ENCODE peak calls at places on chromosomes 11 and 22, in seven cellular contexts. Q, M, Z, K, S, R and O are unnamed samples.

GRCh38 chr11:76939219-76939631 is 78.5 kb downstream of the ACER3 start:
- DNase-seq in Q (no peak), M (no peak), Z (peak), K (no peak), S (peak), R (no peak), O (peak)

GRCh38 chr11:12143461-12144258 is 33.3 kb downstream of the MICAL2 start:
- DNase-seq in Q (no peak), M (no peak), Z (no peak), K (peak), S (no peak), R (no peak), O (no peak)

GRCh38 chr22:23754980-23755636 is 883 bp upstream of the VPREB3 start:
- DNase-seq in Q (no peak), M (no peak), Z (no peak), K (no peak), S (no peak), R (no peak), O (no peak)

GRCh38 chr11:100008440-100008839 is 678.6 kb upstream of the ARHGAP42 start:
- DNase-seq in Q (no peak), M (no peak), Z (no peak), K (no peak), S (no peak), R (no peak), O (no peak)

GRCh38 chr11:34601085-34601444 is 19.8 kb upstream of the EHF start:
- DNase-seq in Q (no peak), M (no peak), Z (peak), K (no peak), S (peak), R (no peak), O (peak)

GRCh38 chr22:19812910-19813309 is 41.8 kb downstream of the GNB1L start:
- DNase-seq in Q (no peak), M (no peak), Z (no peak), K (no peak), S (no peak), R (no peak), O (no peak)

GRCh38 chr11:125433454-125434121 is 62.5 kb downstream of the FEZ1 start:
- DNase-seq in Q (peak), M (no peak), Z (peak), K (peak), S (peak), R (peak), O (peak)

GRCh38 chr11:4891996-4892640 is 10.4 kb downstream of the OR51T1 start:
- DNase-seq in Q (no peak), M (no peak), Z (peak), K (no peak), S (peak), R (no peak), O (peak)

GRCh38 chr11:129593098-129593497 is 217.4 kb downstream of the BARX2 start:
- DNase-seq in Q (no peak), M (no peak), Z (no peak), K (peak), S (peak), R (no peak), O (no peak)

DNA sequence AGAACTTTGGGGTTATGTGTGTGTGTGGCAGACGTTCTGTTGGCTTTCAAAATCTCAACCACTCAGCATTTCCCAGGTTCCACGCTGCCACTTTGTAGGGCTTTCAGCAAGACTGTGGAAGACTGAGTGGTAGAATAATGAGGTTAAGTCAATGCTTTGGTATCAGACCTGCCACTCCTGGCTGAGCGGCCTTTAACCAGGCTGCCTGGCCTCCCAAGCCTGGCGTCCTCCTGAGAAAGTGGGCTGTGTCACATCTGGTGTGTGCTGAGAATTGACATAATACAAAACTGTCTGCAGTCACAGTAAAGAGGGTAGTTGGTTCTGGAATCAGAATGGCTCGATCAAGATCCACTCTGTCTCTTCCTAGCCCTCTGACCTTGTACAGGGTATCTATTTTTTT is 126.5 kb downstream of the DBX1 start:
- DNase-seq in Q (no peak), M (no peak), Z (no peak), K (no peak), S (no peak), R (no peak), O (no peak)
- H2BK120ac ChIP-seq in Q (no peak), M (no peak), Z (peak), K (peak), S (no peak), R (no peak), O (no peak)

GRCh38 chr11:70636659-70637058 is 238.3 kb downstream of the CTTN start:
- DNase-seq in Q (no peak), M (no peak), Z (no peak), K (no peak), S (no peak), R (no peak), O (no peak)

GRCh38 chr11:70641366-70641765 is 243.0 kb downstream of the CTTN start:
- DNase-seq in Q (no peak), M (no peak), Z (no peak), K (no peak), S (peak), R (peak), O (no peak)

GRCh38 chr11:70640408-70640807 is 242.1 kb downstream of the CTTN start:
- DNase-seq in Q (no peak), M (no peak), Z (no peak), K (no peak), S (no peak), R (no peak), O (no peak)

GRCh38 chr11:70637186-70637800 is 239.0 kb downstream of the CTTN start:
- DNase-seq in Q (no peak), M (no peak), Z (no peak), K (no peak), S (no peak), R (no peak), O (no peak)

DNA sequence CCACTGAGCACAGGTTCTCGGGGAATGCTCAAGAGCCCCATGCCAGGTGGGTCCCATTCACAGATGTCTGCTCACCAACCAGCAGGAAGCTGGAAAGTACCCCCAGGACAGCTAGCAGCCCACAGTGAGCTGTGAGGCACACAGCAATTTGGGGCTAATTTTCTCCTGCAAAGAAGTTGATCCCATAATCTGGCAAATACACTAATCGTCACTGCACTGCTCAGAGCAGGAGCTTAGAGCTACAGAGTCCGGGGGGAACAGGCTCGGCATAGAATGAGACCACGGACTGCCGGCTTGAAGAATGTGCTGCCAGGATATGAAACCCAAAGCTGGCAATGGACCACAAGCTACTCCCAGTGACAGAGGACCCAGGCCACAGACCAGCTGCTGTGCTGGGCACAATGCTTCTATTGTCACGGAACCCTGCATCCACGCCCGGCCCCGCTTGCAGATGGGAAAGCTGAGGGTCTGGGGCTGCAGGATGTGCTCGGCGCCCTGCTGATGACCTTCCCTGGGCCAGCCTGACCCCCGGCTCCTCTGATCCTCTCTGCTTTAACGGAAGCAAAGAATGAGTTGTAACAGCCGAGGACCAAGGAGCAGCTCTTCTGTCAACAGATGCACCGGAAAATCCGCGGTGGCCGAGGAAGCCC is 239.7 kb downstream of the CTTN start:
- DNase-seq in Q (no peak), M (no peak), Z (no peak), K (no peak), S (no peak), R (no peak), O (no peak)
- H2BK120ac ChIP-seq in Q (no peak), M (no peak), Z (no peak), K (no peak), S (no peak), R (no peak), O (no peak)

GRCh38 chr11:14924291-14924690 is 32.3 kb upstream of the CYP2R1 start:
- DNase-seq in Q (no peak), M (no peak), Z (no peak), K (no peak), S (no peak), R (no peak), O (no peak)

GRCh38 chr11:14932447-14932846 is 39.7 kb downstream of the CALCA start:
- DNase-seq in Q (no peak), M (no peak), Z (no peak), K (no peak), S (no peak), R (no peak), O (no peak)

DNA sequence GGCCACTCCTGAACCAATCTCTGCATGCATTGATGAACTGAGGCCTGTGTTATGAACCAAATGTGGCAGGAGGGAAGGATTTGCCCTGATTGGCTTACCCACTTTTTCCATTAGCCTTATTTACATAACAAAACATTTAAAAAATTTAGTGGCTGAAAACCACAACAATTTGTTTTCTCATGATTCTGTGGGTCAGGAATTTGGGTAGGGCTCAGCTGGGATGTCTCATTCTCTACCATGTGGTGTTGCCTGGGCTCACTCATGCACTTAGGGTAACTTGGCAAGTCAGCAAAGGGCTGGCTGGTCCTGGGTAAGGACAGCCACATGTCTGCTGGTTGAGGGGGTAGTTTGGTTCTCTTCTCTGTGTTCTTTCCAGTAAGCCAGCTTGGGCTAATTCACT is 35.1 kb upstream of the CYP2R1 start:
- DNase-seq in Q (no peak), M (no peak), Z (peak), K (no peak), S (peak), R (no peak), O (no peak)
- H2BK120ac ChIP-seq in Q (no peak), M (no peak), Z (no peak), K (no peak), S (no peak), R (no peak), O (no peak)

GRCh38 chr11:3028808-3029207 is 28.4 kb downstream of the CARS1 start:
- DNase-seq in Q (no peak), M (no peak), Z (no peak), K (no peak), S (no peak), R (no peak), O (no peak)
- H2BK120ac ChIP-seq in Q (no peak), M (no peak), Z (no peak), K (no peak), S (no peak), R (no peak), O (no peak)

GRCh38 chr22:26604368-26604767 is 13.5 kb downstream of the CRYBB1 start:
- DNase-seq in Q (no peak), M (no peak), Z (no peak), K (no peak), S (no peak), R (no peak), O (no peak)

GRCh38 chr22:26602127-26602526 is 12.2 kb upstream of the TPST2 start:
- DNase-seq in Q (no peak), M (no peak), Z (no peak), K (no peak), S (no peak), R (no peak), O (no peak)

GRCh38 chr22:26597480-26597879 is 7.5 kb upstream of the TPST2 start:
- DNase-seq in Q (no peak), M (no peak), Z (no peak), K (no peak), S (no peak), R (no peak), O (no peak)

GRCh38 chr22:26599505-26599904 is 9.6 kb upstream of the TPST2 start:
- DNase-seq in Q (no peak), M (no peak), Z (no peak), K (no peak), S (no peak), R (no peak), O (no peak)

DNA sequence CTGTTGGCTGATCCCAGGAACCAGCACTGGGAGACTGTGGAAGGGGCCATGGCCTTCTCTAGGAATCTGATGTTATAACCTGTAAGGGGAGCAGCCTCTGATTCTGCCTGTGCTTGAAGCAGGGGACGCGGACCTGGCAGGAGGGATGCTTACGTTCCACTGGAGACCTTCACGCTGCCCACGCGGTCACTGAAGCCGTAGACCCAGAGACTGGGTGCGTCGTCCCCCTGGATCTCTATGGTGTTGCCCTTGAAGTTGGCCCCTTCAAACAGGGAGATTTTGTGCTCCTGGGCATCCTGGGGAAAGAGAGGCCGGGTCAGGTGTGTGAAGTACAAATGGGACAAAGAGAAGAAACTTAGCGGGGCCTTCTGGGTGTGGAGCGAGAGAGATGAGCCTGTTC is 11.8 kb upstream of the TPST2 start:
- DNase-seq in Q (no peak), M (no peak), Z (no peak), K (no peak), S (no peak), R (no peak), O (no peak)
- H2BK120ac ChIP-seq in Q (peak), M (no peak), Z (no peak), K (no peak), S (no peak), R (no peak), O (no peak)

GRCh38 chr11:93285430-93285829 is 45.1 kb upstream of the DEUP1 start:
- DNase-seq in Q (no peak), M (no peak), Z (no peak), K (no peak), S (no peak), R (no peak), O (no peak)

GRCh38 chr11:93278976-93279375 is 51.6 kb upstream of the DEUP1 start:
- DNase-seq in Q (no peak), M (no peak), Z (no peak), K (no peak), S (no peak), R (no peak), O (no peak)

GRCh38 chr11:93279911-93280347 is 50.6 kb upstream of the DEUP1 start:
- DNase-seq in Q (no peak), M (no peak), Z (no peak), K (no peak), S (no peak), R (no peak), O (no peak)
- H2BK120ac ChIP-seq in Q (no peak), M (no peak), Z (no peak), K (no peak), S (no peak), R (no peak), O (no peak)

DNA sequence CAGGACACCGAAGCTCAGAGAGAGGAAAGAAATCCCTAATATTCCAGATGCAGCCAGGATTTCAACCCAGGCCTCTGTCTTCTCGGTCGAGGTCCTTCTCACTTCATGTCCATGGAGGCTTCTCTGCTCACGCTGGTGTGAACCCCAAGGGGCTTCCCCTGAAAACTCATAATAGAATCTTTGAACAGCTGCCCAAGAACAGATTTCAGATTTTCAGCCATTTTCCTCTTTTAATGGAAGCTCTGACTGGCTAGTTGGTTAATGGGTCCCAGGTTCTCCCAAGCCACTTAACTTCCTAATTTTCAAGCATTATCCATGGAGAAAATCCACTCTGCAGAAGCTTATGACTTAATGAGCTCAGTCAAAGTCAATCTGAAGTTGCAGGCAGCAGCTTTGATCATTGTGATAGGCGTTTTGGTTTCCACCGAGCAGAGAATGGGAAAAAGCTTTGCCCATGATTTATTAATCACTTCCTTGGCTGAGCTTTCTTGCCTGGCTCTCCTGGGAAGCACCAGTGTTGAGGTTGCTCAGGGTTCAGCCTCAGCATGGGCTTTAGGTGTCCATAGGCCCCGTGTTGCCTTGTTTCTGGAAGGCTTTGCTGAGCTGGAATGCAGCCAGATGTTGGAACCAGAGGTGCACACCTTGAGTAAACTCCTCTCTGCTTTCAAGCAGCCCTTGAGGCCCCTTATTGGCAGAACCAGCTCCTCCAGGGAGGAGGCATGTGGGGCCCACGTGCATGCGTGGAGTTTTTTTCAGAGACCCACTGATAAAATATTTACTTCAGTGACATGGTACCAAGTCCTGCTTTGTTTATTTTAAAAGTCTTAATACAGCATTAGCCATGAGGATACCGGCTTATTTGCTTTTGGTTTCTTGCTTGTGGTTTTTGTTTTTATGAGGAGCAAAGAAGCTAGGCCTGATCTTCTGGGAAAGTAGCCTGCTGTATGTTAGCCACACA is 25.5 kb downstream of the LDLRAD3 start:
- DNase-seq in Q (no peak), M (no peak), Z (peak), K (no peak), S (no peak), R (no peak), O (peak)
- H2BK120ac ChIP-seq in Q (no peak), M (no peak), Z (no peak), K (no peak), S (no peak), R (no peak), O (no peak)

GRCh38 chr22:38707984-38708383 is 2.2 kb downstream of the GTPBP1 start:
- DNase-seq in Q (no peak), M (no peak), Z (no peak), K (no peak), S (no peak), R (no peak), O (no peak)

GRCh38 chr22:38707346-38707745 is 1.6 kb downstream of the GTPBP1 start:
- DNase-seq in Q (no peak), M (no peak), Z (peak), K (peak), S (peak), R (no peak), O (peak)

GRCh38 chr22:38710866-38711265 is 5.1 kb downstream of the GTPBP1 start:
- DNase-seq in Q (no peak), M (no peak), Z (no peak), K (no peak), S (no peak), R (no peak), O (no peak)

GRCh38 chr22:38710352-38710751 is 4.6 kb downstream of the GTPBP1 start:
- DNase-seq in Q (no peak), M (no peak), Z (no peak), K (no peak), S (no peak), R (no peak), O (no peak)

DNA sequence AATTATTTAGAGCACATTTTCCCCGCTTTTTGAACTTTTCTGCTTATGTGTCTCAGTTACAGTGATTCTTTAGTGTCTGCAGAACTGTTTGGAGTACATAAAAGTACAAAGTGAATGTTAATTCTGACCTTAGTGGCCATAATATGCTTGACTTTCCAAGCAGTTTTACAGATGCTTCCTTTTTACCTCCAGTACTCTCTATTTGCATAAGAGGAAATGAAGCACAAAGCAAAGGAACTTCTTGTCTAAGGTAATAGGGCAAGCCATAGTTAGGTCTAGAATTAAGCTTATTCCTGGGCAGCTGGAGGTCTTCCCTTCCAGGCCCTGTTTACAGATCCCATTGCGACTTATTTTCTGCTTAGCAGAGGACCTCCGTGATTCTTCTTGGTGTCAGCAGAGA is 3.6 kb downstream of the GTPBP1 start:
- DNase-seq in Q (no peak), M (no peak), Z (no peak), K (no peak), S (no peak), R (no peak), O (no peak)
- H2BK120ac ChIP-seq in Q (no peak), M (no peak), Z (no peak), K (no peak), S (no peak), R (no peak), O (no peak)

GRCh38 chr11:61131998-61132555 is 29.1 kb downstream of the VPS37C start:
- DNase-seq in Q (no peak), M (no peak), Z (no peak), K (no peak), S (no peak), R (no peak), O (no peak)
- H2BK120ac ChIP-seq in Q (no peak), M (no peak), Z (no peak), K (no peak), S (no peak), R (no peak), O (no peak)